ENCODE peak calls at places on chromosomes 4 and X, in ten cellular contexts. C, V, Y, K, Z, F, O, P, L and A are unnamed samples.
A peak's percentile ranks its signal among the peaks of the same experiment; 100 is the strongest.

GRCh38 chr4:118746251-118746919 is 61.2 kb downstream of the METTL14 start:
- DNase-seq in C (no peak), V (no peak), Y (no peak), K (no peak), Z (no peak), F (no peak), O (no peak), P (no peak), L (no peak), A (no peak)

GRCh38 chr4:21948347-21949072 is at the start of gene KCNIP4:
- DNase-seq in C (peak; percentile 27), V (peak; percentile 69), Y (no peak), K (no peak), Z (peak; percentile 83), F (no peak), O (no peak), P (no peak), L (no peak), A (no peak)

GRCh38 chr4:94457692-94458106 is 6.0 kb downstream of the PDLIM5 start:
- DNase-seq in C (peak; percentile 57), V (peak; percentile 43), Y (no peak), K (no peak), Z (peak; percentile 90), F (no peak), O (no peak), P (no peak), L (no peak), A (no peak)

GRCh38 chr4:7631288-7631633 is 196.5 kb upstream of the PSAPL1 start:
- DNase-seq in C (no peak), V (no peak), Y (no peak), K (no peak), Z (no peak), F (no peak), O (peak; percentile 34), P (no peak), L (no peak), A (no peak)

GRCh38 chr4:151638295-151638858 is 122.4 kb downstream of the GATB start:
- DNase-seq in C (no peak), V (no peak), Y (no peak), K (no peak), Z (no peak), F (no peak), O (no peak), P (no peak), L (no peak), A (no peak)

GRCh38 chrX:3076416-3076991 is 35.2 kb downstream of the ARSF start:
- DNase-seq in C (no peak), V (peak; percentile 56), Y (no peak), K (no peak), Z (peak; percentile 7), F (no peak), O (no peak), P (no peak), L (no peak), A (no peak)

GRCh38 chr4:80036949-80037348 is 36.1 kb downstream of the ANTXR2 start:
- DNase-seq in C (peak; percentile 84), V (no peak), Y (no peak), K (peak; percentile 31), Z (no peak), F (no peak), O (no peak), P (no peak), L (no peak), A (no peak)

GRCh38 chrX:111282991-111283390 is 12.7 kb upstream of the CAPN6 start:
- DNase-seq in C (no peak), V (no peak), Y (no peak), K (no peak), Z (no peak), F (no peak), O (no peak), P (no peak), L (no peak), A (no peak)

GRCh38 chr4:110357521-110357920 is 118.4 kb upstream of the ENPEP start:
- DNase-seq in C (no peak), V (no peak), Y (peak; percentile 50), K (no peak), Z (no peak), F (no peak), O (no peak), P (no peak), L (no peak), A (no peak)

GRCh38 chr4:61934201-61934600 is 734.1 kb downstream of the ADGRL3 start:
- DNase-seq in C (no peak), V (no peak), Y (peak; percentile 92), K (no peak), Z (no peak), F (no peak), O (no peak), P (no peak), L (no peak), A (no peak)

GRCh38 chr4:175560628-175561027 is 251.4 kb downstream of the GPM6A start:
- DNase-seq in C (peak; percentile 48), V (peak; percentile 36), Y (peak; percentile 68), K (no peak), Z (no peak), F (no peak), O (no peak), P (no peak), L (no peak), A (no peak)

GRCh38 chr4:87067120-87067885 is 132.5 kb downstream of the AFF1 start:
- DNase-seq in C (peak; percentile 53), V (no peak), Y (no peak), K (no peak), Z (no peak), F (no peak), O (no peak), P (no peak), L (no peak), A (no peak)

GRCh38 chrX:130100180-130100579 is 10.1 kb downstream of the ELF4 start:
- DNase-seq in C (peak; percentile 63), V (no peak), Y (no peak), K (no peak), Z (no peak), F (peak; percentile 57), O (no peak), P (no peak), L (peak; percentile 88), A (no peak)

GRCh38 chr4:84418032-84418709 is 80.9 kb downstream of the NKX6-1 start:
- DNase-seq in C (no peak), V (no peak), Y (no peak), K (no peak), Z (peak; percentile 60), F (no peak), O (no peak), P (no peak), L (no peak), A (no peak)

GRCh38 chr4:150328496-150328895 is 250.3 kb downstream of the DCLK2 start:
- DNase-seq in C (no peak), V (no peak), Y (no peak), K (no peak), Z (no peak), F (no peak), O (no peak), P (no peak), L (no peak), A (no peak)

GRCh38 chr4:75542824-75543223 is 13.0 kb upstream of the ODAPH start:
- DNase-seq in C (peak; percentile 10), V (no peak), Y (peak; percentile 80), K (no peak), Z (no peak), F (no peak), O (no peak), P (no peak), L (no peak), A (no peak)

GRCh38 chr4:101707596-101707995 is 82.9 kb upstream of the BANK1 start:
- DNase-seq in C (no peak), V (peak; percentile 5), Y (no peak), K (no peak), Z (no peak), F (no peak), O (no peak), P (no peak), L (no peak), A (no peak)

GRCh38 chrX:155877288-155877687 is 3.9 kb upstream of the VAMP7 start:
- DNase-seq in C (no peak), V (no peak), Y (no peak), K (no peak), Z (no peak), F (no peak), O (no peak), P (no peak), L (no peak), A (no peak)

DNA sequence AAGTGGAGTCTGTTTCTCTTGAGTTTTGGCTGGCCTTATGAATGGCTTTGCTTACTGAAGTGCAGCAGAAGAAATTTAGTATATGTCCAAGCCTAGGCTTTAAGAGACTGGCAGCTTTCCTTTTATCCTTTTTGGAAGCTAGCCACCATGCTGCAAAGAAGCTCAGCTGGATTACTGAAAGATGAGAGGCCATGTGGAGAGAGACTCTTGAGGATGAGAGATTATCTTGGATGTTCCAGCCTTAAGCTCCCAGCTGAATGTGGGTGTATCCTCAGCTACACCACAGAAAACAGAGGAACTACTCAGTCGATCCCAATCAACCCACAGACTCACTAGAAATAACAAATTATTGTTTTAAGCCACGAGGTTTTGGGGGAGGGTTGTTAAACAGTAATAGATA is 12.5 kb downstream of the CCNG2 start:
- DNase-seq in C (peak; percentile 29), V (no peak), Y (no peak), K (no peak), Z (peak; percentile 64), F (no peak), O (no peak), P (no peak), L (no peak), A (no peak)
- H3K36me3 ChIP-seq in C (peaks cover 2% of the 10 kb centered on the region), V (peaks cover 19% of the 10 kb centered on the region), Y (peaks cover 8% of the 10 kb centered on the region), K (peaks cover 52% of the 10 kb centered on the region), Z (peaks cover 39% of the 10 kb centered on the region), F (no peaks in the 10 kb centered on the region), O (peaks cover 63% of the 10 kb centered on the region), P (peaks cover 4% of the 10 kb centered on the region), L (peaks cover 40% of the 10 kb centered on the region), A (peaks cover 56% of the 10 kb centered on the region)

DNA sequence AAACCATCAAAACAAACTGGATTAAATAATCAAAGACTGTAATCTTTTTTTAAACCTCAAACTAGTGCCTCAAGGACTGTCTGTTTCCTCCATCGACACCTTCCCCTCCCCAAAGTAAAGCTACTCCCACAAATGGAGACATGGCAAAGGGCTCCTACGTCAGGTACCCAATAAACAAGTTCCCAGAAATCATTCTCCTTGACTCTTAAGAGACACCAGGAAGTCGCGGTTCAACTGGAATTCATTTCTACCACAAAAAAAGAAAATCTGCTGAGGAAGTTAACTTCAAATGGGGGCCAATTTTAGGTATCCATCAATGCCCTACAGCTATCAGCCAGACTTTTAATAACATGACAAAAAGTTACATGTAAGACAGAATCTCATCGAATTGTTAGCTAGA is 2.5 kb downstream of the RPS4X start:
- DNase-seq in C (no peak), V (no peak), Y (no peak), K (no peak), Z (no peak), F (no peak), O (no peak), P (no peak), L (no peak), A (no peak)
- H3K36me3 ChIP-seq in C (peaks cover 25% of the 10 kb centered on the region), V (peaks cover 17% of the 10 kb centered on the region), Y (peaks cover 60% of the 10 kb centered on the region), K (peaks cover 70% of the 10 kb centered on the region), Z (peaks cover 2% of the 10 kb centered on the region), F (peaks cover 70% of the 10 kb centered on the region), O (peaks cover 62% of the 10 kb centered on the region), P (peaks cover 54% of the 10 kb centered on the region), L (no peaks in the 10 kb centered on the region), A (peaks cover 56% of the 10 kb centered on the region)

GRCh38 chrX:117327306-117327705 is 789.3 kb downstream of the KLHL13 start:
- DNase-seq in C (no peak), V (peak; percentile 68), Y (no peak), K (no peak), Z (no peak), F (no peak), O (no peak), P (no peak), L (no peak), A (no peak)
- H3K36me3 ChIP-seq in C (no peaks in the 10 kb centered on the region), V (no peaks in the 10 kb centered on the region), Y (no peaks in the 10 kb centered on the region), K (no peaks in the 10 kb centered on the region), Z (no peaks in the 10 kb centered on the region), F (no peaks in the 10 kb centered on the region), O (no peaks in the 10 kb centered on the region), P (no peaks in the 10 kb centered on the region), L (no peaks in the 10 kb centered on the region), A (no peaks in the 10 kb centered on the region)

GRCh38 chr4:159193256-159193655 is 90.4 kb downstream of the RAPGEF2 start:
- DNase-seq in C (no peak), V (no peak), Y (no peak), K (no peak), Z (no peak), F (no peak), O (no peak), P (no peak), L (no peak), A (no peak)
- H3K36me3 ChIP-seq in C (no peaks in the 10 kb centered on the region), V (no peaks in the 10 kb centered on the region), Y (no peaks in the 10 kb centered on the region), K (no peaks in the 10 kb centered on the region), Z (no peaks in the 10 kb centered on the region), F (no peaks in the 10 kb centered on the region), O (peaks cover 10% of the 10 kb centered on the region), P (no peaks in the 10 kb centered on the region), L (no peaks in the 10 kb centered on the region), A (no peaks in the 10 kb centered on the region)